ENCODE peak calls at places on chromosomes 11 and 22, in ten cellular contexts. R, A, Z, S, T, B, U, P, Y and D are unnamed samples.

GRCh38 chr22:43099095-43099494 is 9.9 kb upstream of the TTLL1 start:
- DNase-seq in R (no peak), A (no peak), Z (no peak), S (no peak), T (no peak), B (no peak), U (no peak), P (no peak), Y (no peak), D (no peak)

GRCh38 chr11:74672956-74673895 is 58.0 kb downstream of the CHRDL2 start:
- DNase-seq in R (no peak), A (no peak), Z (no peak), S (peak; percentile 92), T (no peak), B (no peak), U (no peak), P (peak; percentile 10), Y (no peak), D (peak; percentile 60)

GRCh38 chr11:65927904-65928397 is 8.7 kb downstream of the DRAP1 start:
- DNase-seq in R (no peak), A (no peak), Z (peak; percentile 65), S (peak; percentile 81), T (no peak), B (no peak), U (no peak), P (peak; percentile 62), Y (no peak), D (no peak)

GRCh38 chr11:128708660-128709059 is 14.8 kb downstream of the FLI1 start:
- DNase-seq in R (no peak), A (no peak), Z (no peak), S (no peak), T (no peak), B (no peak), U (no peak), P (no peak), Y (no peak), D (no peak)

GRCh38 chr11:26665946-26666345 is 55.9 kb downstream of the SLC5A12 start:
- DNase-seq in R (no peak), A (no peak), Z (no peak), S (no peak), T (no peak), B (no peak), U (no peak), P (no peak), Y (no peak), D (peak; percentile 78)

GRCh38 chr11:106706355-106706754 is 311.9 kb downstream of the GUCY1A2 start:
- DNase-seq in R (no peak), A (no peak), Z (no peak), S (no peak), T (no peak), B (no peak), U (no peak), P (no peak), Y (no peak), D (peak; percentile 93)

GRCh38 chr11:68780829-68781228 is 29.5 kb upstream of the TESMIN start:
- DNase-seq in R (peak; percentile 81), A (no peak), Z (peak; percentile 77), S (no peak), T (no peak), B (no peak), U (peak; percentile 91), P (peak; percentile 93), Y (no peak), D (no peak)

GRCh38 chr11:119295178-119295577 is 21.8 kb downstream of the MCAM start:
- DNase-seq in R (no peak), A (no peak), Z (no peak), S (no peak), T (no peak), B (no peak), U (peak; percentile 32), P (no peak), Y (no peak), D (no peak)

GRCh38 chr11:121063728-121064127 is 37.3 kb upstream of the TECTA start:
- DNase-seq in R (peak; percentile 23), A (no peak), Z (no peak), S (no peak), T (no peak), B (no peak), U (peak; percentile 45), P (peak; percentile 6), Y (no peak), D (no peak)

GRCh38 chr11:57641426-57641825 is 8.3 kb downstream of the YPEL4 start:
- DNase-seq in R (no peak), A (no peak), Z (no peak), S (no peak), T (peak; percentile 67), B (no peak), U (peak; percentile 79), P (peak; percentile 58), Y (peak; percentile 24), D (no peak)

GRCh38 chr11:116829525-116830183 is at the start of gene APOC3:
- DNase-seq in R (no peak), A (no peak), Z (no peak), S (no peak), T (no peak), B (no peak), U (no peak), P (peak; percentile 42), Y (no peak), D (no peak)

GRCh38 chr22:29306175-29306829 is at the start of gene GAS2L1:
- DNase-seq in R (peak; percentile 82), A (peak; percentile 68), Z (peak; percentile 86), S (peak; percentile 95), T (peak; percentile 86), B (no peak), U (peak; percentile 92), P (peak; percentile 92), Y (peak; percentile 62), D (no peak)

GRCh38 chr11:14413307-14414072 is 54.5 kb upstream of the RRAS2 start:
- DNase-seq in R (peak; percentile 58), A (no peak), Z (no peak), S (peak; percentile 81), T (no peak), B (no peak), U (peak; percentile 93), P (peak; percentile 25), Y (no peak), D (no peak)

GRCh38 chr11:125064070-125064469 is 965 bp downstream of the SLC37A2 start:
- DNase-seq in R (no peak), A (no peak), Z (no peak), S (no peak), T (no peak), B (no peak), U (no peak), P (no peak), Y (no peak), D (no peak)

GRCh38 chr11:60905047-60905446 is 1.3 kb downstream of the PRPF19 start:
- DNase-seq in R (no peak), A (no peak), Z (no peak), S (no peak), T (no peak), B (no peak), U (peak; percentile 22), P (no peak), Y (no peak), D (no peak)

GRCh38 chr22:22454997-22455396 is 53.5 kb downstream of the ZNF280B start:
- DNase-seq in R (no peak), A (no peak), Z (no peak), S (no peak), T (no peak), B (no peak), U (no peak), P (no peak), Y (no peak), D (no peak)